ENCODE peak calls at places on chromosome 6, in ten cellular contexts. H is CD8-positive, alpha-beta T cell; V is CD8-positive, alpha-beta memory T cell; L is NCI-H345; I is left ventricle myocardium inferior; Z is EL; K is chondrocyte; X is T-cell; O is NCI-H1417; D is hypothalamus. T is an unnamed sample.

GRCh38 chr6:112253505-112253841 is 894 bp downstream of the LAMA4 start:
- DNase-seq in H (no peak), V (no peak), L (peak), I (no peak), Z (peak), K (no peak), X (no peak), O (no peak), D (no peak), T (no peak)

GRCh38 chr6:16793828-16794412 is 32.7 kb upstream of the ATXN1 start:
- DNase-seq in H (no peak), V (no peak), L (no peak), I (no peak), Z (no peak), K (no peak), X (no peak), O (no peak), D (no peak), T (no peak)

GRCh38 chr6:80094017-80094416 is 12.5 kb upstream of the BCKDHB start:
- DNase-seq in H (no peak), V (no peak), L (peak), I (no peak), Z (peak), K (no peak), X (no peak), O (peak), D (no peak), T (peak)

GRCh38 chr6:165245716-165246115 is 63.7 kb downstream of the C6orf118 start:
- DNase-seq in H (no peak), V (no peak), L (no peak), I (no peak), Z (no peak), K (no peak), X (no peak), O (no peak), D (no peak), T (no peak)

GRCh38 chr6:13986700-13987399 is 62.1 kb downstream of the RNF182 start:
- DNase-seq in H (no peak), V (no peak), L (no peak), I (no peak), Z (no peak), K (no peak), X (no peak), O (no peak), D (no peak), T (no peak)

GRCh38 chr6:132464538-132465256 is 48.2 kb downstream of the STX7 start:
- DNase-seq in H (no peak), V (no peak), L (no peak), I (no peak), Z (peak), K (no peak), X (no peak), O (no peak), D (no peak), T (no peak)

GRCh38 chr6:161333410-161333809 is 59.5 kb upstream of the AGPAT4 start:
- DNase-seq in H (no peak), V (no peak), L (no peak), I (no peak), Z (no peak), K (no peak), X (no peak), O (no peak), D (no peak), T (no peak)

GRCh38 chr6:131831392-131831791 is 23.6 kb downstream of the ENPP1 start:
- DNase-seq in H (no peak), V (no peak), L (no peak), I (no peak), Z (peak), K (no peak), X (no peak), O (no peak), D (no peak), T (peak)

GRCh38 chr6:125636671-125637070 is 112.8 kb upstream of the HEY2 start:
- DNase-seq in H (no peak), V (no peak), L (no peak), I (no peak), Z (no peak), K (no peak), X (no peak), O (no peak), D (no peak), T (no peak)

GRCh38 chr6:135814043-135814442 is 37.5 kb upstream of the PDE7B start:
- DNase-seq in H (no peak), V (no peak), L (no peak), I (no peak), Z (no peak), K (no peak), X (no peak), O (no peak), D (no peak), T (no peak)

GRCh38 chr6:90444125-90444745 is 142.6 kb downstream of the MAP3K7 start:
- DNase-seq in H (no peak), V (no peak), L (no peak), I (no peak), Z (no peak), K (no peak), X (no peak), O (no peak), D (no peak), T (no peak)

GRCh38 chr6:119350202-119351004 is 842 bp upstream of the MAN1A1 start:
- DNase-seq in H (peak), V (peak), L (peak), I (no peak), Z (peak), K (no peak), X (peak), O (no peak), D (no peak), T (peak)

GRCh38 chr6:169046483-169047192 is 207.0 kb downstream of the THBS2 start:
- DNase-seq in H (no peak), V (no peak), L (peak), I (no peak), Z (peak), K (no peak), X (no peak), O (no peak), D (no peak), T (peak)

GRCh38 chr6:30685157-30685976 is 1.1 kb downstream of the PPP1R18 start:
- DNase-seq in H (peak), V (no peak), L (no peak), I (no peak), Z (peak), K (no peak), X (no peak), O (no peak), D (no peak), T (peak)

GRCh38 chr6:82570083-82570482 is 206.5 kb downstream of the TPBG start:
- DNase-seq in H (no peak), V (no peak), L (peak), I (no peak), Z (no peak), K (no peak), X (no peak), O (peak), D (no peak), T (no peak)

GRCh38 chr6:143542915-143543314 is 31.4 kb upstream of the FUCA2 start:
- DNase-seq in H (no peak), V (no peak), L (no peak), I (no peak), Z (peak), K (no peak), X (no peak), O (no peak), D (no peak), T (peak)

GRCh38 chr6:2179950-2180349 is 65.5 kb downstream of the GMDS start:
- DNase-seq in H (no peak), V (no peak), L (no peak), I (no peak), Z (peak), K (no peak), X (no peak), O (no peak), D (no peak), T (peak)

GRCh38 chr6:36720251-36721141 is 22.9 kb downstream of the RAB44 start:
- DNase-seq in H (no peak), V (no peak), L (no peak), I (no peak), Z (no peak), K (no peak), X (no peak), O (no peak), D (no peak), T (no peak)

GRCh38 chr6:48597951-48598350 is 487.0 kb upstream of the PTCHD4 start:
- DNase-seq in H (no peak), V (no peak), L (no peak), I (no peak), Z (no peak), K (no peak), X (no peak), O (no peak), D (no peak), T (peak)

GRCh38 chr6:52233975-52234823 is 10.1 kb downstream of the IL17F start:
- DNase-seq in H (no peak), V (no peak), L (peak), I (no peak), Z (peak), K (no peak), X (no peak), O (peak), D (no peak), T (peak)

GRCh38 chr6:7615611-7616383 is 25.8 kb downstream of the SNRNP48 start:
- DNase-seq in H (peak), V (no peak), L (peak), I (no peak), Z (peak), K (no peak), X (peak), O (peak), D (no peak), T (peak)

GRCh38 chr6:154874684-154875594 is 120.2 kb upstream of the TIAM2 start:
- DNase-seq in H (no peak), V (no peak), L (no peak), I (no peak), Z (no peak), K (no peak), X (no peak), O (peak), D (no peak), T (peak)

GRCh38 chr6:33419580-33420492 is at the start of gene SYNGAP1:
- DNase-seq in H (peak), V (no peak), L (no peak), I (peak), Z (peak), K (no peak), X (peak), O (peak), D (no peak), T (peak)

GRCh38 chr6:7684843-7685242 is 41.1 kb upstream of the BMP6 start:
- DNase-seq in H (no peak), V (no peak), L (peak), I (no peak), Z (no peak), K (no peak), X (no peak), O (peak), D (no peak), T (no peak)

GRCh38 chr6:23456396-23456795 is 669.6 kb upstream of the NRSN1 start:
- DNase-seq in H (no peak), V (no peak), L (no peak), I (no peak), Z (no peak), K (no peak), X (no peak), O (no peak), D (no peak), T (peak)

GRCh38 chr6:36625161-36625919 is 31.2 kb downstream of the SRSF3 start:
- DNase-seq in H (no peak), V (no peak), L (peak), I (no peak), Z (no peak), K (peak), X (no peak), O (peak), D (no peak), T (peak)

GRCh38 chr6:17585766-17586502 is 14.2 kb upstream of the FAM8A1 start:
- DNase-seq in H (no peak), V (no peak), L (peak), I (no peak), Z (peak), K (no peak), X (no peak), O (peak), D (no peak), T (no peak)

GRCh38 chr6:164151161-164151728 is 736.7 kb downstream of the QKI start:
- DNase-seq in H (no peak), V (no peak), L (peak), I (peak), Z (peak), K (no peak), X (no peak), O (no peak), D (peak), T (no peak)

GRCh38 chr6:168132531-168133184 is 53.6 kb upstream of the FRMD1 start:
- DNase-seq in H (no peak), V (no peak), L (no peak), I (peak), Z (peak), K (no peak), X (no peak), O (no peak), D (peak), T (peak)

GRCh38 chr6:148027201-148027600 is 315.4 kb upstream of the SASH1 start:
- DNase-seq in H (no peak), V (no peak), L (peak), I (no peak), Z (no peak), K (no peak), X (no peak), O (peak), D (no peak), T (no peak)

GRCh38 chr6:43095939-43096338 is 19.8 kb downstream of the PTK7 start:
- DNase-seq in H (no peak), V (no peak), L (no peak), I (no peak), Z (no peak), K (peak), X (no peak), O (no peak), D (no peak), T (no peak)

GRCh38 chr6:161498359-161498758 is 224.5 kb upstream of the AGPAT4 start:
- DNase-seq in H (no peak), V (no peak), L (no peak), I (no peak), Z (peak), K (no peak), X (no peak), O (no peak), D (no peak), T (peak)

GRCh38 chr6:98833101-98834059 is 994 bp upstream of the POU3F2 start:
- DNase-seq in H (no peak), V (no peak), L (peak), I (no peak), Z (peak), K (no peak), X (no peak), O (peak), D (peak), T (peak)

GRCh38 chr6:12815884-12816600 is 99.5 kb downstream of the PHACTR1 start:
- DNase-seq in H (no peak), V (no peak), L (no peak), I (no peak), Z (peak), K (no peak), X (no peak), O (no peak), D (no peak), T (no peak)

GRCh38 chr6:42278131-42278853 is 60.6 kb upstream of the MRPS10 start:
- DNase-seq in H (peak), V (no peak), L (no peak), I (no peak), Z (no peak), K (no peak), X (peak), O (no peak), D (no peak), T (no peak)

GRCh38 chr6:17584241-17584803 is 15.8 kb upstream of the FAM8A1 start:
- DNase-seq in H (no peak), V (no peak), L (peak), I (no peak), Z (peak), K (no peak), X (peak), O (peak), D (no peak), T (peak)

GRCh38 chr6:27766405-27766804 is 145.8 kb downstream of the OR2B2 start:
- DNase-seq in H (no peak), V (no peak), L (no peak), I (no peak), Z (no peak), K (no peak), X (no peak), O (no peak), D (no peak), T (no peak)

GRCh38 chr6:85240787-85241186 is 209.1 kb upstream of the NT5E start:
- DNase-seq in H (no peak), V (no peak), L (no peak), I (no peak), Z (no peak), K (no peak), X (no peak), O (no peak), D (no peak), T (peak)